ENCODE peak calls at places on chromosomes 11 and 22, in ten cellular contexts. N is esophagus muscularis mucosa; H is BE2C; D is fibroblast of lung; E is CD8-positive, alpha-beta T cell; O is HL-60; L is left ventricle myocardium inferior; B is cardiac muscle cell; M is choroid plexus epithelial cell; U is prostate gland. X is an unnamed sample.

GRCh38 chr22:48945621-48946458 is 881.8 kb downstream of the BRD1 start:
- DNase-seq in N (peak; percentile 85), H (no peak), D (no peak), E (no peak), O (no peak), L (no peak), B (no peak), M (no peak), U (peak; percentile 3), X (no peak)

GRCh38 chr11:1751999-1752906 is 1.9 kb upstream of the IFITM10 start:
- DNase-seq in N (no peak), H (peak; percentile 60), D (no peak), E (no peak), O (no peak), L (no peak), B (no peak), M (no peak), U (no peak), X (no peak)

GRCh38 chr11:133134561-133135173 is 397.6 kb downstream of the OPCML start:
- DNase-seq in N (no peak), H (peak; percentile 61), D (peak; percentile 12), E (peak; percentile 32), O (peak; percentile 40), L (peak; percentile 34), B (peak; percentile 75), M (peak; percentile 37), U (peak; percentile 53), X (peak; percentile 53)

GRCh38 chr11:45301537-45302246 is 15.6 kb upstream of the SYT13 start:
- DNase-seq in N (peak; percentile 29), H (no peak), D (no peak), E (no peak), O (no peak), L (no peak), B (no peak), M (no peak), U (no peak), X (no peak)

GRCh38 chr11:121318848-121319834 is 26.6 kb downstream of the SC5D start:
- DNase-seq in N (no peak), H (peak; percentile 31), D (peak; percentile 66), E (no peak), O (peak; percentile 64), L (no peak), B (peak; percentile 55), M (peak; percentile 77), U (peak; percentile 47), X (peak; percentile 67)

GRCh38 chr11:6096417-6096816 is 11.1 kb upstream of the OR56B4 start:
- DNase-seq in N (no peak), H (no peak), D (no peak), E (no peak), O (no peak), L (no peak), B (peak; percentile 19), M (no peak), U (no peak), X (peak; percentile 6)

GRCh38 chr11:5620606-5621521 is 3.9 kb upstream of the TRIM34 start:
- DNase-seq in N (no peak), H (no peak), D (peak; percentile 89), E (no peak), O (no peak), L (no peak), B (peak; percentile 11), M (peak; percentile 93), U (peak; percentile 43), X (peak; percentile 87)

GRCh38 chr11:75896843-75897419 is 81.9 kb downstream of the UVRAG start:
- DNase-seq in N (no peak), H (no peak), D (peak; percentile 67), E (no peak), O (no peak), L (no peak), B (peak; percentile 52), M (peak; percentile 66), U (no peak), X (peak; percentile 65)

GRCh38 chr22:43956383-43956782 is 1.1 kb downstream of the SAMM50 start:
- DNase-seq in N (no peak), H (no peak), D (no peak), E (no peak), O (no peak), L (no peak), B (no peak), M (no peak), U (no peak), X (peak; percentile 15)

GRCh38 chr22:29485448-29485847 is 5.4 kb downstream of the NEFH start:
- DNase-seq in N (no peak), H (no peak), D (no peak), E (no peak), O (no peak), L (no peak), B (no peak), M (no peak), U (no peak), X (no peak)

GRCh38 chr11:47392546-47393162 is 14.3 kb upstream of the SPI1 start:
- DNase-seq in N (no peak), H (no peak), D (no peak), E (no peak), O (no peak), L (no peak), B (no peak), M (no peak), U (no peak), X (no peak)

GRCh38 chr11:67117176-67117575 is 1.9 kb upstream of the KDM2A start:
- DNase-seq in N (no peak), H (no peak), D (no peak), E (no peak), O (peak; percentile 11), L (no peak), B (peak; percentile 54), M (peak; percentile 22), U (no peak), X (no peak)

GRCh38 chr11:15276616-15277015 is 161.9 kb downstream of the INSC start:
- DNase-seq in N (no peak), H (peak; percentile 4), D (peak; percentile 31), E (no peak), O (no peak), L (no peak), B (peak; percentile 26), M (peak; percentile 24), U (no peak), X (peak; percentile 12)

GRCh38 chr11:105861225-105861624 is 160.8 kb downstream of the MSANTD4 start:
- DNase-seq in N (no peak), H (no peak), D (peak; percentile 27), E (no peak), O (no peak), L (no peak), B (peak; percentile 18), M (peak; percentile 56), U (no peak), X (no peak)

GRCh38 chr11:76455331-76455730 is 10.5 kb downstream of the EMSY start:
- DNase-seq in N (no peak), H (no peak), D (no peak), E (no peak), O (no peak), L (no peak), B (peak; percentile 71), M (peak; percentile 59), U (no peak), X (peak; percentile 36)

GRCh38 chr11:46006418-46007070 is 84.1 kb downstream of the LARGE2 start:
- DNase-seq in N (no peak), H (peak; percentile 28), D (peak; percentile 87), E (no peak), O (peak; percentile 54), L (no peak), B (peak; percentile 75), M (peak; percentile 89), U (peak; percentile 55), X (peak; percentile 84)

GRCh38 chr11:62712413-62712812 is 4.9 kb downstream of the GNG3 start:
- DNase-seq in N (no peak), H (no peak), D (no peak), E (no peak), O (no peak), L (no peak), B (no peak), M (no peak), U (no peak), X (no peak)

DNA sequence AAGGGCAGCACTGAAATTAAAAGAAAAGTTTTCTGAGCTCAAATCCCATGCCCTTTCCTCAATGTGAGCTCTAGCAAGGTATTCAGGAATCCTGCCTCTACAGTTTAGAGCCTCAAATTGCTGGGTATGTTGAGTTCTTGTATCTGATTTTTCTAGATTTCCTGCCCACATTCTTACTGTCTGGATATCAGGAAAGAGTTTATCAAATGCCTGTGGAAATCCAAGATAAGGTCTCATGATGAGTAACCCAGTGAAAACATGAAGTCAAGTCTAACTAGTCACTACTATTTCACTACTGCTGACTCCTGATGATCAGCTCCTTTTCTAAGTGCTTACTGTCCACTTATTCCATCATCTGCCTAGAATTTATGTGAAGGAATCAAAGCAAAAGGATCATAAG is 29.8 kb downstream of the LIMK2 start:
- DNase-seq in N (no peak), H (no peak), D (no peak), E (no peak), O (no peak), L (no peak), B (no peak), M (peak; percentile 47), U (no peak), X (peak; percentile 54)
- TF ChIP-seq CTCF in N (no peak), H (no peak), D (no peak), E (no peak), O (no peak), L (no peak), B (peak; percentile 34), M (peak; percentile 44), U (no peak), X (peak; percentile 9)

GRCh38 chr11:64776425-64776824 is 1.9 kb downstream of the SF1 start:
- DNase-seq in N (no peak), H (no peak), D (no peak), E (no peak), O (no peak), L (no peak), B (no peak), M (no peak), U (no peak), X (no peak)
- H3K4me3 ChIP-seq in N (peak overlapping the region; percentile 94), H (peak overlapping the region; percentile 87), D (peak overlapping the region; percentile 77), E (peak overlapping the region; percentile 97), O (peak overlapping the region; percentile 80), L (peak overlapping the region; percentile 82), B (peak overlapping the region; percentile 87), M (peak overlapping the region; percentile 91), U (peak overlapping the region; percentile 100), X (peak overlapping the region; percentile 62)

GRCh38 chr22:25898707-25899365 is 156.8 kb downstream of the MYO18B start:
- DNase-seq in N (no peak), H (no peak), D (no peak), E (no peak), O (peak; percentile 5), L (no peak), B (peak; percentile 26), M (no peak), U (no peak), X (no peak)
- TF ChIP-seq CTCF in N (no peak), H (peak; percentile 62), D (no peak), E (no peak), O (peak; percentile 8), L (peak; percentile 21), B (no peak), M (no peak), U (no peak), X (peak; percentile 6)

DNA sequence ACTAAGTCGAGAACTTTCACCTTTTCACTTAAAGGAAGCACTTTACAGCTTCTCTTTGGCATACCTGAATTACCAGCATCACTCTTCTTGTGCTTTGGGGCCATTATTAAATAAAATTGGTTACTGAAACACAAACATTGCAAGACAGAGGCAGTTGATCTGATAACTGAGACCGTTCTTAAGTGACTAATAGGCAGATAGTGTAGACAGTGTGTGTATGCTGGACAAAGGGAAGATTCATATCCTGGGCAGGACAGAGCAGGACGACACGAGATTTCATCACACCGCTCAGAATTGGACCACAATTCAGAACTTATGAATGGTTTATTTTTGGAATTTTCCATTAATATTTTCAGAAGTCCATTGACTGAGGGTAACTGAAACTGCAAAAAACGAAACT is 68.5 kb downstream of the LDLRAD3 start:
- DNase-seq in N (no peak), H (no peak), D (peak; percentile 57), E (no peak), O (no peak), L (no peak), B (no peak), M (peak; percentile 59), U (no peak), X (peak; percentile 55)
- H3K4me3 ChIP-seq in N (no peak overlapping the region), H (no peak overlapping the region), D (no peak overlapping the region), E (no peak overlapping the region), O (no peak overlapping the region), L (no peak overlapping the region), B (no peak overlapping the region), M (peak overlapping the region; percentile 0), U (no peak overlapping the region), X (no peak overlapping the region)